ENCODE peak calls at places on chromosomes 16 and 17, in seven cellular contexts. T, R, I, B, Y, S and Q are unnamed samples.
A peak's percentile ranks its signal among the peaks of the same experiment; 100 is the strongest.

GRCh38 chr17:82247856-82248671 is 19.2 kb downstream of the SLC16A3 start:
- DNase-seq in T (no peak), R (no peak), I (no peak), B (peak; percentile 52), Y (no peak), S (no peak), Q (no peak)

GRCh38 chr16:87002717-87003413 is 314.3 kb downstream of the C16orf95 start:
- DNase-seq in Y (no peak), B (no peak), R (no peak), T (no peak), S (no peak), I (no peak), Q (no peak)

GRCh38 chr16:88907768-88908167 is 41.3 kb upstream of the PABPN1L start:
- DNase-seq in I (no peak), Y (peak; percentile 87), T (no peak), S (no peak), R (no peak), B (no peak), Q (no peak)

GRCh38 chr16:84751947-84752346 is 52.1 kb downstream of the USP10 start:
- DNase-seq in B (no peak), T (no peak), Y (no peak), I (no peak), S (no peak), R (no peak), Q (peak; percentile 58)

GRCh38 chr17:76793775-76794174 is 55.9 kb downstream of the MFSD11 start:
- DNase-seq in T (no peak), Y (no peak), B (no peak), S (no peak), R (no peak), I (no peak), Q (peak; percentile 16)

GRCh38 chr17:77888242-77889134 is 70.0 kb upstream of the TNRC6C start:
- DNase-seq in T (no peak), R (no peak), Y (no peak), B (peak; percentile 4), I (no peak), S (no peak), Q (no peak)

GRCh38 chr17:4520881-4521600 is 22.4 kb downstream of the SPNS2 start:
- DNase-seq in I (peak; percentile 86), T (no peak), S (no peak), B (peak; percentile 87), Y (peak; percentile 41), R (no peak), Q (no peak)

GRCh38 chr16:56898847-56899246 is 33.1 kb upstream of the HERPUD1 start:
- DNase-seq in Y (no peak), T (no peak), S (no peak), I (no peak), R (no peak), B (no peak), Q (peak; percentile 42)

GRCh38 chr16:25693621-25694020 is 1.9 kb downstream of the HS3ST4 start:
- DNase-seq in I (no peak), Y (no peak), T (no peak), R (no peak), B (no peak), S (no peak), Q (no peak)

GRCh38 chr17:80169784-80170500 is at the start of gene CARD14:
- DNase-seq in T (no peak), S (no peak), Y (no peak), B (no peak), I (peak; percentile 57), R (no peak), Q (no peak)

GRCh38 chr17:33127706-33128105 is 136.1 kb downstream of the SPACA3 start:
- DNase-seq in R (no peak), S (no peak), I (no peak), Y (peak; percentile 84), B (no peak), T (peak; percentile 31), Q (no peak)

GRCh38 chr17:21204923-21205322 is 9.0 kb downstream of the TMEM11 start:
- DNase-seq in S (peak; percentile 3), Y (no peak), I (no peak), B (no peak), T (no peak), R (no peak), Q (no peak)

GRCh38 chr16:82136956-82137818 is 32.8 kb downstream of the MPHOSPH6 start:
- DNase-seq in Y (no peak), S (no peak), T (no peak), B (no peak), R (no peak), I (no peak), Q (no peak)

GRCh38 chr17:61467416-61468262 is 15.4 kb downstream of the TBX4 start:
- DNase-seq in R (no peak), S (peak; percentile 55), I (peak; percentile 38), B (peak; percentile 63), T (no peak), Y (no peak), Q (no peak)

GRCh38 chr16:4947722-4948503 is 10.2 kb upstream of the SEC14L5 start:
- DNase-seq in T (no peak), Y (no peak), I (no peak), R (no peak), B (no peak), S (no peak), Q (no peak)

GRCh38 chr17:62824290-62825135 is 16.4 kb upstream of the MARCHF10 start:
- DNase-seq in Y (peak; percentile 44), B (no peak), R (peak; percentile 95), S (no peak), I (no peak), T (no peak), Q (no peak)

GRCh38 chr17:17837966-17838962 is 1.5 kb upstream of the SREBF1 start:
- DNase-seq in S (no peak), T (peak; percentile 77), B (peak; percentile 85), Y (no peak), R (no peak), I (no peak), Q (no peak)

GRCh38 chr17:2092253-2092652 is 37.4 kb downstream of the HIC1 start:
- DNase-seq in Y (no peak), S (no peak), B (no peak), T (no peak), I (no peak), R (no peak), Q (no peak)
- TF ChIP-seq CTCF in Y (peak; percentile 16), S (no peak), B (no peak), T (no peak), I (no peak), R (no peak), Q (no peak)

GRCh38 chr17:43983515-43984411 is 20.7 kb upstream of the NAGS start:
- DNase-seq in R (no peak), I (peak; percentile 84), B (peak; percentile 80), Y (no peak), S (peak; percentile 26), T (no peak), Q (peak; percentile 28)
- TF ChIP-seq CTCF in R (peak; percentile 16), I (no peak), B (peak; percentile 31), Y (peak; percentile 31), S (peak; percentile 50), T (no peak), Q (no peak)

GRCh38 chr17:52517176-52517575 is 358.7 kb upstream of the CA10 start:
- DNase-seq in Y (no peak), B (no peak), T (no peak), I (no peak), R (no peak), S (no peak), Q (no peak)

DNA sequence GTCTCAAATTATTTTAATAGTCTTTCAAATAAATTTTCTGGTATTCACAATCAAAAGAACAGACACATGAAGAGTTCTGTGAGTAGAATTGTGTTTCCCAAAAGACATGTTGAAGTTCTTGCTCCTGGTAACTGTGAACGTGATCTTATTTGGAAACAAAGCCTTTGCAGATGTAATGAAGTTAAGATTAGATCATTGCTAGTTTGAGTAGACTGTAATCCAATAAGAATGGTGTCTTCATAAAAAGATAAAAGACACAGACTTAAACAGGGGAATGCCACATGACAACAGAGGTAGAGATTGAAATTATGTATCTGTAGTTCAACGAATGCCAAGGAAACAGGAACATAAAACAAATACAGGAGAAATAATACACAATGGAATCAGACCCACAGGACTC is 357.4 kb upstream of the CA10 start:
- DNase-seq in I (no peak), S (no peak), R (no peak), T (no peak), Y (no peak), B (no peak), Q (no peak)
- TF ChIP-seq CTCF in I (no peak), S (no peak), R (no peak), T (no peak), Y (no peak), B (no peak), Q (no peak)

DNA sequence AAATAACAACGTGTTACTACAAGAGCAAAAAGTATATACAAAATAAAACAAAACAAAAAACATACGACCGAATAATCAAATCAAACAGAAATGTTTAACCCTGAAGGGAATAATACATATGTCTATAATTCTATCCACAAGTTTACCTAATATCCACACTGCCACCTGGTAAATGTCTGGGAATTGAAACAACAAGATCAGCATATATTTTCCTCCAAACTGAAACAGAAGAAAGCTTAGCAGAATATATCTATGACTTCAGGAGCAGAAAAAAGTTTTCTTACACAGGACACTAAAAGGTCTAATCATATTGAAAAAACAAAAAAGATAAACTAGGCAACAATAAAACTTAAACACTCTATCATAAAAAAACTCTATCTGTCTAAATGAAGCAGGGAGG is 404.0 kb downstream of the CDH11 start:
- DNase-seq in I (no peak), T (no peak), Y (no peak), B (no peak), R (no peak), S (no peak), Q (no peak)
- TF ChIP-seq CTCF in I (no peak), T (no peak), Y (no peak), B (no peak), R (no peak), S (no peak), Q (no peak)

GRCh38 chr16:55056585-55057520 is 126.2 kb downstream of the IRX5 start:
- DNase-seq in T (no peak), S (peak; percentile 50), I (no peak), B (peak; percentile 42), Y (no peak), R (no peak), Q (peak; percentile 16)

GRCh38 chr16:55058576-55058975 is 127.9 kb downstream of the IRX5 start:
- DNase-seq in R (no peak), T (no peak), S (no peak), I (no peak), Y (no peak), B (peak; percentile 33), Q (no peak)

GRCh38 chr16:55061126-55061525 is 130.5 kb downstream of the IRX5 start:
- DNase-seq in I (no peak), T (no peak), B (peak; percentile 29), R (no peak), Y (no peak), S (no peak), Q (no peak)

GRCh38 chr16:55057866-55058265 is 127.2 kb downstream of the IRX5 start:
- DNase-seq in T (no peak), Y (no peak), R (no peak), S (no peak), B (peak; percentile 17), I (no peak), Q (no peak)

DNA sequence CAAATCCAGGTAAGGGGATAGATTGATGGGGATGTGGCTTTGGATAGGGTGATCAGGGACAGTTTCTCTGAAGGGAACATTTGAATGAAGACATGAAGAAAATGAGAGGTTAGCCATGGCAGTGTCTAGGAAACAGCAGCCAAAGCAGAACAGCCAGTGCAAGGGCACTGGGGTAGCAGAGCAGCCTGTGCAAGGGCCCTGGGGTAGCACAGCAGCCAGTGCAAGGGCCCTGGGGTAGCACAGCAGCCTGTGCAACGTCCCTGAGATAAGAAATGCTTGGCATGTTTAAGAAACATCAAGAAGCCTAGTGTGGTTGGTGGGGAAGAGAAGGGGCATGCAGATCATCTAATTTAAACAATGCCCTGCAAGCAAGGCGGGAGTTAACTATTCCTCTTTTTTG is 128.5 kb downstream of the IRX5 start:
- DNase-seq in I (no peak), T (no peak), S (no peak), Y (no peak), R (no peak), B (peak; percentile 18), Q (no peak)
- TF ChIP-seq CTCF in I (no peak), T (no peak), S (no peak), Y (no peak), R (no peak), B (no peak), Q (no peak)